ENCODE peak calls at places on chromosomes 1 and 21, in ten cellular contexts. N is H1; X is H7; W is substantia nigra; C is MCF 10A; O is CD8-positive, alpha-beta memory T cell; E is retina; K is stimulated activated CD4-positive, alpha-beta T cell treated with anti-CD3 and anti-CD28 coated beads, Interleukin-4, amount 100 ng/mL, for 1 hour; J is Caki2; B is memory B cell. V is an unnamed sample.

GRCh38 chr1:203127672-203128611 is at the start of gene ADORA1:
- DNase-seq in N (no peak), X (peak), W (peak), C (peak), O (no peak), E (peak), K (no peak), J (peak), B (no peak), V (peak)

GRCh38 chr1:76153856-76154212 is 79.3 kb downstream of the ST6GALNAC3 start:
- DNase-seq in N (no peak), X (no peak), W (no peak), C (no peak), O (no peak), E (no peak), K (no peak), J (no peak), B (no peak), V (no peak)

GRCh38 chr1:191685669-191686068 is 472.6 kb upstream of the RGS18 start:
- DNase-seq in N (no peak), X (no peak), W (no peak), C (no peak), O (no peak), E (no peak), K (no peak), J (no peak), B (no peak), V (no peak)

GRCh38 chr21:29849735-29850176 is 90.0 kb downstream of the GRIK1 start:
- DNase-seq in N (peak), X (peak), W (peak), C (peak), O (no peak), E (peak), K (peak), J (peak), B (peak), V (peak)

GRCh38 chr21:42799516-42799915 is 79.8 kb downstream of the WDR4 start:
- DNase-seq in N (no peak), X (no peak), W (no peak), C (peak), O (no peak), E (no peak), K (no peak), J (peak), B (no peak), V (no peak)

GRCh38 chr21:27190601-27191000 is 223.7 kb upstream of the ADAMTS5 start:
- DNase-seq in N (no peak), X (no peak), W (no peak), C (peak), O (no peak), E (no peak), K (no peak), J (peak), B (no peak), V (no peak)

GRCh38 chr1:2583871-2584341 is 2.7 kb upstream of the PRXL2B start:
- DNase-seq in N (no peak), X (peak), W (no peak), C (no peak), O (no peak), E (no peak), K (peak), J (peak), B (no peak), V (no peak)

GRCh38 chr1:40607921-40608320 is 57.6 kb downstream of the RIMS3 start:
- DNase-seq in N (no peak), X (no peak), W (no peak), C (peak), O (no peak), E (no peak), K (no peak), J (no peak), B (no peak), V (no peak)

GRCh38 chr1:77412069-77412793 is 130.4 kb downstream of the AK5 start:
- DNase-seq in N (no peak), X (no peak), W (no peak), C (peak), O (no peak), E (no peak), K (no peak), J (no peak), B (no peak), V (peak)

GRCh38 chr1:191396622-191397021 is 761.6 kb upstream of the RGS18 start:
- DNase-seq in N (no peak), X (no peak), W (no peak), C (no peak), O (no peak), E (no peak), K (no peak), J (no peak), B (no peak), V (no peak)

GRCh38 chr1:17293681-17294415 is 14.1 kb upstream of the PADI4 start:
- DNase-seq in N (no peak), X (no peak), W (no peak), C (no peak), O (no peak), E (no peak), K (no peak), J (no peak), B (no peak), V (no peak)

GRCh38 chr1:228377664-228378452 is 28.8 kb downstream of the TRIM11 start:
- DNase-seq in N (no peak), X (peak), W (no peak), C (no peak), O (no peak), E (peak), K (peak), J (no peak), B (no peak), V (no peak)

GRCh38 chr1:185961664-185962063 is 227.5 kb downstream of the HMCN1 start:
- DNase-seq in N (no peak), X (no peak), W (no peak), C (peak), O (no peak), E (no peak), K (no peak), J (no peak), B (no peak), V (no peak)

GRCh38 chr1:204605791-204606190 is 79.7 kb downstream of the LRRN2 start:
- DNase-seq in N (no peak), X (no peak), W (no peak), C (no peak), O (no peak), E (no peak), K (no peak), J (no peak), B (no peak), V (no peak)

GRCh38 chr1:60657926-60658325 is 424.4 kb upstream of the NFIA start:
- DNase-seq in N (no peak), X (no peak), W (peak), C (no peak), O (no peak), E (peak), K (no peak), J (no peak), B (no peak), V (no peak)

GRCh38 chr1:33529957-33530356 is 57.5 kb downstream of the ZSCAN20 start:
- DNase-seq in N (no peak), X (no peak), W (no peak), C (no peak), O (no peak), E (no peak), K (no peak), J (no peak), B (no peak), V (no peak)

GRCh38 chr1:172662464-172663109 is 3.7 kb downstream of the FASLG start:
- DNase-seq in N (no peak), X (no peak), W (no peak), C (peak), O (peak), E (no peak), K (peak), J (peak), B (peak), V (no peak)

GRCh38 chr1:159953866-159954515 is at the start of gene SLAMF9:
- DNase-seq in N (no peak), X (no peak), W (no peak), C (peak), O (no peak), E (no peak), K (no peak), J (no peak), B (no peak), V (no peak)